ENCODE peak calls at places on chromosomes 16 and 17, in eight cellular contexts. H is GM12878, O is Caco-2, M is GM13977, Z is choroid plexus epithelial cell, P is fibroblast of the aortic adventitia, U is tibial artery, F is tibial nerve. G is an unnamed sample.

GRCh38 chr16:4510747-4511426 is 27.7 kb downstream of the CDIP1 start:
- DNase-seq in H (no peak), O (no peak), M (no peak), Z (no peak), P (no peak), U (no peak), F (no peak), G (no peak)

GRCh38 chr17:72388765-72389473 is 268.1 kb downstream of the SOX9 start:
- DNase-seq in H (peak), O (no peak), M (no peak), Z (no peak), P (no peak), U (no peak), F (no peak), G (no peak)

GRCh38 chr17:58564971-58565370 is 50.5 kb upstream of the MTMR4 start:
- DNase-seq in H (no peak), O (no peak), M (no peak), Z (no peak), P (no peak), U (no peak), F (no peak), G (no peak)

GRCh38 chr16:84501077-84501735 is 3.3 kb downstream of the MEAK7 start:
- DNase-seq in H (no peak), O (peak), M (no peak), Z (peak), P (peak), U (no peak), F (no peak), G (no peak)

GRCh38 chr16:55501549-55502322 is 7.1 kb upstream of the LPCAT2 start:
- DNase-seq in H (no peak), O (no peak), M (peak), Z (no peak), P (no peak), U (peak), F (peak), G (no peak)

GRCh38 chr16:58114827-58115825 is 14.1 kb downstream of the CFAP20 start:
- DNase-seq in H (no peak), O (no peak), M (no peak), Z (peak), P (no peak), U (no peak), F (no peak), G (peak)

GRCh38 chr17:59838196-59838911 is 54.4 kb downstream of the TUBD1 start:
- DNase-seq in H (no peak), O (no peak), M (no peak), Z (peak), P (peak), U (no peak), F (no peak), G (no peak)

GRCh38 chr17:31595076-31595475 is 203.6 kb downstream of the RAB11FIP4 start:
- DNase-seq in H (no peak), O (peak), M (no peak), Z (peak), P (peak), U (no peak), F (no peak), G (no peak)

GRCh38 chr17:59761385-59762021 is 54.0 kb downstream of the VMP1 start:
- DNase-seq in H (no peak), O (peak), M (no peak), Z (peak), P (peak), U (no peak), F (no peak), G (no peak)